ENCODE peak calls at places on chromosomes 1 and 21, in nine cellular contexts. B is GM18507; J is M059J; U is T-helper 1 cell; Q is type B pancreatic cell; F is activated CD8-positive, alpha-beta memory T cell treated with anti-CD3 and anti-CD28 coated beads for 1 hour; E is activated B cell treated with CpG ODN at 0.5 μM for 24 hours; W is H4; L is foreskin fibroblast. H is an unnamed sample.

GRCh38 chr1:203680765-203681164 is 54.1 kb downstream of the ATP2B4 start:
- DNase-seq in W (no peak), Q (no peak), F (no peak), U (no peak), E (no peak), B (no peak), L (no peak), J (no peak), H (no peak)

GRCh38 chr1:29113407-29114117 is 10.1 kb downstream of the TMEM200B start:
- DNase-seq in U (no peak), W (no peak), B (no peak), E (no peak), F (no peak), J (no peak), L (no peak), Q (no peak), H (no peak)

GRCh38 chr21:41444703-41445464 is 18.8 kb downstream of the MX1 start:
- DNase-seq in E (no peak), J (no peak), W (no peak), L (no peak), U (no peak), F (no peak), Q (no peak), B (no peak), H (no peak)

GRCh38 chr1:185934476-185935189 is 200.4 kb downstream of the HMCN1 start:
- DNase-seq in B (no peak), U (no peak), W (peak), Q (no peak), L (peak), F (no peak), J (peak), E (no peak), H (no peak)

GRCh38 chr1:6646499-6647148 is 22.0 kb downstream of the THAP3 start:
- DNase-seq in U (peak), B (no peak), W (no peak), J (peak), F (no peak), Q (no peak), L (peak), E (no peak), H (no peak)

GRCh38 chr1:238108417-238108816 is 217.7 kb upstream of the ZP4 start:
- DNase-seq in E (no peak), L (no peak), B (no peak), J (no peak), W (no peak), F (no peak), U (no peak), Q (no peak), H (no peak)

GRCh38 chr21:40160911-40161310 is 293.7 kb downstream of the PCP4 start:
- DNase-seq in E (no peak), F (no peak), J (no peak), L (no peak), B (no peak), Q (no peak), W (no peak), U (no peak), H (no peak)

GRCh38 chr1:63774617-63775417 is 1.0 kb downstream of the ROR1 start:
- DNase-seq in U (peak), L (peak), B (no peak), Q (peak), J (peak), W (no peak), F (no peak), E (peak), H (peak)

GRCh38 chr1:177432897-177433296 is 262.1 kb downstream of the BRINP2 start:
- DNase-seq in U (no peak), F (no peak), L (no peak), E (no peak), Q (no peak), B (no peak), W (no peak), J (no peak), H (no peak)

GRCh38 chr1:98104285-98104684 is 183.5 kb upstream of the DPYD start:
- DNase-seq in B (no peak), W (peak), Q (no peak), E (no peak), J (peak), L (peak), U (no peak), F (no peak), H (no peak)

GRCh38 chr1:211764701-211765100 is 65.9 kb downstream of the LPGAT1 start:
- DNase-seq in B (no peak), E (no peak), W (no peak), Q (no peak), L (no peak), F (no peak), J (no peak), U (no peak), H (no peak)

GRCh38 chr1:156451486-156452184 is 48.9 kb downstream of the MEF2D start:
- DNase-seq in E (no peak), U (no peak), L (no peak), F (no peak), B (no peak), J (no peak), W (no peak), Q (no peak), H (no peak)

GRCh38 chr21:39136711-39137110 is 46.5 kb downstream of the PSMG1 start:
- DNase-seq in B (no peak), W (no peak), L (no peak), J (peak), F (no peak), Q (no peak), E (no peak), U (no peak), H (peak)

GRCh38 chr1:201624741-201625646 is 86.1 kb downstream of the NAV1 start:
- DNase-seq in L (peak), Q (no peak), J (peak), B (no peak), F (no peak), W (no peak), U (no peak), E (no peak), H (no peak)

GRCh38 chr1:54096491-54097235 is 43.3 kb downstream of the TCEANC2 start:
- DNase-seq in U (no peak), J (no peak), Q (no peak), E (no peak), F (no peak), L (no peak), B (no peak), W (no peak), H (no peak)

GRCh38 chr1:115671176-115672062 is 29.6 kb downstream of the VANGL1 start:
- DNase-seq in F (no peak), L (peak), W (peak), B (no peak), U (no peak), E (no peak), J (peak), Q (no peak), H (no peak)

GRCh38 chr1:107963009-107963408 is 2.0 kb downstream of the VAV3 start:
- DNase-seq in E (no peak), J (no peak), W (no peak), Q (no peak), L (no peak), B (no peak), F (no peak), U (no peak), H (no peak)

GRCh38 chr1:78121650-78122210 is 76.0 kb downstream of the GIPC2 start:
- DNase-seq in W (no peak), J (no peak), U (no peak), E (no peak), F (no peak), L (no peak), Q (no peak), B (no peak), H (no peak)